ENCODE peak calls at places on chromosomes 5 and 9, in seven cellular contexts. O is breast epithelium, V is psoas muscle, S is GM20000, K is glutamatergic neuron, W is cardiac muscle cell, D is nephron progenitor cell. F is an unnamed sample.

GRCh38 chr5:141674747-141675146 is 7.3 kb downstream of the ARAP3 start:
- DNase-seq in D (no peak), K (no peak), W (no peak), S (no peak), O (no peak), V (no peak), F (no peak)

GRCh38 chr9:93501406-93501805 is 48.0 kb upstream of the FAM120AOS start:
- DNase-seq in V (no peak), D (no peak), S (no peak), O (no peak), W (no peak), K (no peak), F (no peak)

GRCh38 chr5:39117401-39117800 is 43.2 kb upstream of the RICTOR start:
- DNase-seq in K (no peak), O (no peak), V (no peak), W (no peak), D (no peak), S (no peak), F (no peak)

GRCh38 chr9:136254381-136255165 is 9.0 kb upstream of the QSOX2 start:
- DNase-seq in W (no peak), D (no peak), O (no peak), V (peak), S (no peak), K (no peak), F (no peak)

GRCh38 chr5:6719896-6720560 is 6.8 kb downstream of the TENT4A start:
- DNase-seq in V (no peak), S (no peak), K (no peak), D (no peak), O (peak), W (no peak), F (no peak)

GRCh38 chr9:78958887-78959286 is 612.9 kb upstream of the TLE4 start:
- DNase-seq in K (peak), S (no peak), W (no peak), D (no peak), O (no peak), V (no peak), F (no peak)

GRCh38 chr9:109014267-109015025 is 1.1 kb upstream of the CTNNAL1 start:
- DNase-seq in K (no peak), D (peak), V (no peak), O (no peak), W (peak), S (no peak), F (no peak)

GRCh38 chr9:37904647-37905505 is 949 bp upstream of the SLC25A51 start:
- DNase-seq in D (no peak), S (peak), O (no peak), V (no peak), W (no peak), K (no peak), F (no peak)

GRCh38 chr9:16653491-16654407 is 216.7 kb downstream of the BNC2 start:
- DNase-seq in V (no peak), K (peak), D (peak), S (no peak), O (no peak), W (peak), F (no peak)

GRCh38 chr5:99644822-99645221 is 716.0 kb upstream of the CHD1 start:
- DNase-seq in K (no peak), S (no peak), D (no peak), W (no peak), V (no peak), O (no peak), F (no peak)

GRCh38 chr5:33049845-33050244 is 338.7 kb downstream of the NPR3 start:
- DNase-seq in W (no peak), V (no peak), D (no peak), S (no peak), O (no peak), K (no peak), F (no peak)

GRCh38 chr5:65883461-65883860 is 42.9 kb upstream of the ERBIN start:
- DNase-seq in D (no peak), W (no peak), V (no peak), K (no peak), S (no peak), O (no peak), F (no peak)

GRCh38 chr5:78065663-78066062 is 228.8 kb downstream of the AP3B1 start:
- DNase-seq in W (no peak), K (no peak), O (no peak), V (no peak), D (no peak), S (no peak), F (no peak)

GRCh38 chr9:124771021-124771866 is at the start of gene NR6A1:
- DNase-seq in O (peak), D (peak), W (peak), V (peak), K (peak), S (peak), F (peak)
- TF ChIP-seq CTCF in O (no peak), D (no peak), W (no peak), V (peak), K (peak), S (peak), F (peak)

GRCh38 chr5:82445729-82446349 is 167.7 kb upstream of the RPS23 start:
- DNase-seq in V (no peak), K (no peak), W (no peak), O (no peak), D (no peak), S (no peak), F (no peak)
- TF ChIP-seq CTCF in V (no peak), K (no peak), W (no peak), O (no peak), D (no peak), S (no peak), F (no peak)

DNA sequence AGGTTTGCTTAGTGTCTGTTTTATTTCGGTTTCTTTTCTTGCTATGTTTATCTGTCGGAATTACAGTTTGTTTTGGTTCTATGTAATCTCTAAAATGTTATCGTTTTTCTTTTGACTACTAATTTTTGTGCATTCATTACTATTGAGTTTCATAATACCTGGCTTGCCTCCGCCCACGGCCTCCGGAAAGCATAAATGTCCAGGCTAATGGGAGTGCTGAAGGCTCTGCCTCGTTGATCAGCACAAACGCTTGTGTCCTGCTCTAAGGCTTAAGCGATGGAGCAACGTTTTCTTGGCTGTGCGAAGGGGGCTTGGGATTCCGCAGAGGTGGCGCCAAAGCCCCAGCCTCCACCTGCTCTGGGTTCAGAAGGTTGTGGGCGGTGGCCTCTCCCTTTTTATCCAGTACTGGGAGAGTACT is 19.8 kb downstream of the ANXA2R start:
- DNase-seq in K (no peak), W (no peak), S (no peak), V (no peak), D (no peak), O (no peak), F (no peak)
- TF ChIP-seq CTCF in K (peak), W (no peak), S (no peak), V (no peak), D (no peak), O (no peak), F (no peak)

GRCh38 chr5:55123365-55123764 is 20.9 kb downstream of the GZMA start:
- DNase-seq in D (no peak), S (no peak), W (no peak), V (no peak), O (no peak), K (no peak), F (no peak)
- TF ChIP-seq CTCF in D (no peak), S (no peak), W (no peak), V (no peak), O (no peak), K (no peak), F (no peak)

GRCh38 chr5:172622091-172623046 is 18.7 kb upstream of the NEURL1B start:
- DNase-seq in D (no peak), W (no peak), K (no peak), S (no peak), V (no peak), O (no peak), F (no peak)
- TF ChIP-seq CTCF in D (no peak), W (no peak), K (peak), S (no peak), V (no peak), O (no peak), F (no peak)

DNA sequence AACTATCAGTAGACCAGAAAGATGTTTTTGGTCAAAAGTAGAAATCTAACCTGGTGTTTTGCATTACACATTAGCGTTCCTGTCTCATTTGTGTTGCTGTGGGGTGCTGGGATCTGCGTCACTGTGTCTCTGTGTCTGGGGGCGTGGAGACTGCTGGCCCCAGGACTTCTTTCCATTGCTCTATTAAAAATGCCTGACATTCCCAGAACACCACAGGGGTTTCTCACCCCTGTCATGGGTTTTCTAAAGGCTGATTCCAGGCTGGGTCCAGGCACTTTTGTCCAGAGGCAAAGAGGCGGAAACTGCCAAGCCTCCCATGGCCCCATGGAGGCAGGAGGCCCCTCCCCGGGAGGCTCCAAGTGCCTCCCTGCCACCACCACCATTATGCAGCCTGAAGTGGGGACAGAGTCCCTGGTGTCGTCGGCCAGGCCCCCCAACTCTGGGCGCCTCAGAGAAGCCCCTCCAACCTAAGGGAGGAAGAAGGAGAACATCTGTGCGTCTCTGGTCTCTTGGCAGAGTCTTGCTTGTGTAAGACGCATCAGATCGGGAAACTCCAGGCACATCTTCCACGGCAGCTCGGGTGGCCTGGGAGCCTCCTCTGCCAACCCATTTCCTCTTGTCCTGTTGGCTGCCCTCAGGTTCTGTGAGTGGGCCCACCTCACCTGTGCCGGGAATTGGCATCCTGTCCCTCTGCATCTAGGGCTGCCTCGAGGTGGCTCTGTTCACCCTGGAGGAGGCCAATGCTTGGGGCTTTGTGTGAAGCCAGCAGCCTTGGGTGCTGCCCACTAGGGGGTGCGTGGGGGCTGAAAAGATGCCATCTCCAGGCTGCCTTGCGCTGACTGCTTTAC is 13.8 kb upstream of the PLEKHG4B start:
- DNase-seq in K (peak), S (no peak), V (no peak), D (no peak), W (peak), O (no peak), F (peak)
- TF ChIP-seq CTCF in K (no peak), S (peak), V (peak), D (no peak), W (peak), O (no peak), F (no peak)